ENCODE peak calls at places on chromosomes 12 and 14, in nine cellular contexts. One of them, this sample, is unnamed.

GRCh38 chr12:124609041-124609984 is 41.9 kb upstream of the NCOR2 start:
- DNase-seq in cardiac muscle cell: peak
- DNase-seq in fibroblast of the aortic adventitia: peak
- DNase-seq in NT2/D1: no peak
- DNase-seq in sciatic nerve: peak
- DNase-seq in SW 1271: no peak
- DNase-seq in KBM-7: peak
- DNase-seq in EL: no peak
- DNase-seq in activated CD8-positive, alpha-beta memory T cell treated with anti-CD3 and anti-CD28 coated beads, Interleukin-2, amount 10 ng/mL, durations not matched to agents 7 days and 5 days: peak
- DNase-seq in this sample: no peak

GRCh38 chr12:45660330-45660729 is 69.2 kb upstream of the ARID2 start:
- DNase-seq in cardiac muscle cell: peak
- DNase-seq in fibroblast of the aortic adventitia: peak
- DNase-seq in NT2/D1: no peak
- DNase-seq in sciatic nerve: no peak
- DNase-seq in SW 1271: peak
- DNase-seq in KBM-7: no peak
- DNase-seq in EL: peak
- DNase-seq in activated CD8-positive, alpha-beta memory T cell treated with anti-CD3 and anti-CD28 coated beads, Interleukin-2, amount 10 ng/mL, durations not matched to agents 7 days and 5 days: no peak
- DNase-seq in this sample: peak

GRCh38 chr12:76032043-76032981 is 736 bp upstream of the PHLDA1 start:
- DNase-seq in cardiac muscle cell: peak
- DNase-seq in fibroblast of the aortic adventitia: peak
- DNase-seq in NT2/D1: no peak
- DNase-seq in sciatic nerve: peak
- DNase-seq in SW 1271: peak
- DNase-seq in KBM-7: peak
- DNase-seq in EL: peak
- DNase-seq in activated CD8-positive, alpha-beta memory T cell treated with anti-CD3 and anti-CD28 coated beads, Interleukin-2, amount 10 ng/mL, durations not matched to agents 7 days and 5 days: peak
- DNase-seq in this sample: peak

GRCh38 chr12:10636124-10636523 is 22.7 kb upstream of the MAGOHB start:
- DNase-seq in cardiac muscle cell: no peak
- DNase-seq in fibroblast of the aortic adventitia: no peak
- DNase-seq in NT2/D1: no peak
- DNase-seq in sciatic nerve: no peak
- DNase-seq in SW 1271: no peak
- DNase-seq in KBM-7: no peak
- DNase-seq in EL: no peak
- DNase-seq in activated CD8-positive, alpha-beta memory T cell treated with anti-CD3 and anti-CD28 coated beads, Interleukin-2, amount 10 ng/mL, durations not matched to agents 7 days and 5 days: no peak
- DNase-seq in this sample: no peak

GRCh38 chr14:74554742-74555362 is 57.2 kb downstream of the LTBP2 start:
- DNase-seq in cardiac muscle cell: no peak
- DNase-seq in fibroblast of the aortic adventitia: no peak
- DNase-seq in NT2/D1: no peak
- DNase-seq in sciatic nerve: no peak
- DNase-seq in SW 1271: no peak
- DNase-seq in KBM-7: peak
- DNase-seq in EL: no peak
- DNase-seq in activated CD8-positive, alpha-beta memory T cell treated with anti-CD3 and anti-CD28 coated beads, Interleukin-2, amount 10 ng/mL, durations not matched to agents 7 days and 5 days: no peak
- DNase-seq in this sample: no peak

GRCh38 chr12:59374783-59375182 is 221.0 kb upstream of the SLC16A7 start:
- DNase-seq in cardiac muscle cell: no peak
- DNase-seq in fibroblast of the aortic adventitia: no peak
- DNase-seq in NT2/D1: no peak
- DNase-seq in sciatic nerve: no peak
- DNase-seq in SW 1271: no peak
- DNase-seq in KBM-7: no peak
- DNase-seq in EL: no peak
- DNase-seq in activated CD8-positive, alpha-beta memory T cell treated with anti-CD3 and anti-CD28 coated beads, Interleukin-2, amount 10 ng/mL, durations not matched to agents 7 days and 5 days: no peak
- DNase-seq in this sample: no peak

GRCh38 chr12:108815875-108816594 is 41.3 kb downstream of the SSH1 start:
- DNase-seq in cardiac muscle cell: no peak
- DNase-seq in fibroblast of the aortic adventitia: peak
- DNase-seq in NT2/D1: no peak
- DNase-seq in sciatic nerve: no peak
- DNase-seq in SW 1271: no peak
- DNase-seq in KBM-7: no peak
- DNase-seq in EL: no peak
- DNase-seq in activated CD8-positive, alpha-beta memory T cell treated with anti-CD3 and anti-CD28 coated beads, Interleukin-2, amount 10 ng/mL, durations not matched to agents 7 days and 5 days: no peak
- DNase-seq in this sample: peak

GRCh38 chr14:99381688-99382060 is 99.0 kb downstream of the SETD3 start:
- DNase-seq in cardiac muscle cell: no peak
- DNase-seq in fibroblast of the aortic adventitia: no peak
- DNase-seq in NT2/D1: no peak
- DNase-seq in sciatic nerve: no peak
- DNase-seq in SW 1271: no peak
- DNase-seq in KBM-7: no peak
- DNase-seq in EL: no peak
- DNase-seq in activated CD8-positive, alpha-beta memory T cell treated with anti-CD3 and anti-CD28 coated beads, Interleukin-2, amount 10 ng/mL, durations not matched to agents 7 days and 5 days: no peak
- DNase-seq in this sample: no peak

GRCh38 chr12:120941412-120941811 is 36.9 kb upstream of the HNF1A start:
- DNase-seq in cardiac muscle cell: no peak
- DNase-seq in fibroblast of the aortic adventitia: no peak
- DNase-seq in NT2/D1: no peak
- DNase-seq in sciatic nerve: no peak
- DNase-seq in SW 1271: no peak
- DNase-seq in KBM-7: no peak
- DNase-seq in EL: no peak
- DNase-seq in activated CD8-positive, alpha-beta memory T cell treated with anti-CD3 and anti-CD28 coated beads, Interleukin-2, amount 10 ng/mL, durations not matched to agents 7 days and 5 days: no peak
- DNase-seq in this sample: no peak

GRCh38 chr12:95882080-95882479 is 23.3 kb downstream of the SNRPF start:
- DNase-seq in cardiac muscle cell: peak
- DNase-seq in fibroblast of the aortic adventitia: peak
- DNase-seq in NT2/D1: no peak
- DNase-seq in sciatic nerve: no peak
- DNase-seq in SW 1271: no peak
- DNase-seq in KBM-7: no peak
- DNase-seq in EL: peak
- DNase-seq in activated CD8-positive, alpha-beta memory T cell treated with anti-CD3 and anti-CD28 coated beads, Interleukin-2, amount 10 ng/mL, durations not matched to agents 7 days and 5 days: no peak
- DNase-seq in this sample: peak

GRCh38 chr12:5051913-5052312 is 8.2 kb downstream of the KCNA5 start:
- DNase-seq in cardiac muscle cell: no peak
- DNase-seq in fibroblast of the aortic adventitia: no peak
- DNase-seq in NT2/D1: no peak
- DNase-seq in sciatic nerve: no peak
- DNase-seq in SW 1271: no peak
- DNase-seq in KBM-7: peak
- DNase-seq in EL: no peak
- DNase-seq in activated CD8-positive, alpha-beta memory T cell treated with anti-CD3 and anti-CD28 coated beads, Interleukin-2, amount 10 ng/mL, durations not matched to agents 7 days and 5 days: no peak
- DNase-seq in this sample: no peak

GRCh38 chr12:116434155-116435065 is 124.8 kb upstream of the MAP1LC3B2 start:
- DNase-seq in cardiac muscle cell: peak
- DNase-seq in fibroblast of the aortic adventitia: peak
- DNase-seq in NT2/D1: no peak
- DNase-seq in sciatic nerve: peak
- DNase-seq in SW 1271: peak
- DNase-seq in KBM-7: peak
- DNase-seq in EL: peak
- DNase-seq in activated CD8-positive, alpha-beta memory T cell treated with anti-CD3 and anti-CD28 coated beads, Interleukin-2, amount 10 ng/mL, durations not matched to agents 7 days and 5 days: no peak
- DNase-seq in this sample: peak

GRCh38 chr14:21997300-21997699 is 323.7 kb upstream of the OR4E1 start:
- DNase-seq in cardiac muscle cell: peak
- DNase-seq in fibroblast of the aortic adventitia: no peak
- DNase-seq in NT2/D1: no peak
- DNase-seq in sciatic nerve: no peak
- DNase-seq in SW 1271: peak
- DNase-seq in KBM-7: peak
- DNase-seq in EL: peak
- DNase-seq in activated CD8-positive, alpha-beta memory T cell treated with anti-CD3 and anti-CD28 coated beads, Interleukin-2, amount 10 ng/mL, durations not matched to agents 7 days and 5 days: peak
- DNase-seq in this sample: no peak

GRCh38 chr12:13342971-13343370 is 146.4 kb downstream of the EMP1 start:
- DNase-seq in cardiac muscle cell: no peak
- DNase-seq in fibroblast of the aortic adventitia: peak
- DNase-seq in NT2/D1: no peak
- DNase-seq in sciatic nerve: no peak
- DNase-seq in SW 1271: no peak
- DNase-seq in KBM-7: no peak
- DNase-seq in EL: no peak
- DNase-seq in activated CD8-positive, alpha-beta memory T cell treated with anti-CD3 and anti-CD28 coated beads, Interleukin-2, amount 10 ng/mL, durations not matched to agents 7 days and 5 days: peak
- DNase-seq in this sample: peak

GRCh38 chr14:61322799-61323290 is 1.5 kb downstream of the PRKCH start:
- DNase-seq in cardiac muscle cell: no peak
- DNase-seq in fibroblast of the aortic adventitia: no peak
- DNase-seq in NT2/D1: no peak
- DNase-seq in sciatic nerve: no peak
- DNase-seq in SW 1271: no peak
- DNase-seq in KBM-7: peak
- DNase-seq in EL: peak
- DNase-seq in activated CD8-positive, alpha-beta memory T cell treated with anti-CD3 and anti-CD28 coated beads, Interleukin-2, amount 10 ng/mL, durations not matched to agents 7 days and 5 days: peak
- DNase-seq in this sample: no peak

GRCh38 chr12:75970310-75970709 is 61.3 kb downstream of the PHLDA1 start:
- DNase-seq in cardiac muscle cell: no peak
- DNase-seq in fibroblast of the aortic adventitia: no peak
- DNase-seq in NT2/D1: no peak
- DNase-seq in sciatic nerve: no peak
- DNase-seq in SW 1271: no peak
- DNase-seq in KBM-7: no peak
- DNase-seq in EL: no peak
- DNase-seq in activated CD8-positive, alpha-beta memory T cell treated with anti-CD3 and anti-CD28 coated beads, Interleukin-2, amount 10 ng/mL, durations not matched to agents 7 days and 5 days: no peak
- DNase-seq in this sample: no peak

GRCh38 chr12:68497702-68498101 is 113.0 kb upstream of the RAP1B start:
- DNase-seq in cardiac muscle cell: peak
- DNase-seq in fibroblast of the aortic adventitia: peak
- DNase-seq in NT2/D1: no peak
- DNase-seq in sciatic nerve: no peak
- DNase-seq in SW 1271: peak
- DNase-seq in KBM-7: no peak
- DNase-seq in EL: peak
- DNase-seq in activated CD8-positive, alpha-beta memory T cell treated with anti-CD3 and anti-CD28 coated beads, Interleukin-2, amount 10 ng/mL, durations not matched to agents 7 days and 5 days: peak
- DNase-seq in this sample: peak

GRCh38 chr12:124694250-124694649 is 126.8 kb upstream of the NCOR2 start:
- DNase-seq in cardiac muscle cell: peak
- DNase-seq in fibroblast of the aortic adventitia: no peak
- DNase-seq in NT2/D1: no peak
- DNase-seq in sciatic nerve: no peak
- DNase-seq in SW 1271: no peak
- DNase-seq in KBM-7: peak
- DNase-seq in EL: no peak
- DNase-seq in activated CD8-positive, alpha-beta memory T cell treated with anti-CD3 and anti-CD28 coated beads, Interleukin-2, amount 10 ng/mL, durations not matched to agents 7 days and 5 days: peak
- DNase-seq in this sample: no peak

GRCh38 chr12:99436584-99436983 is 211.0 kb upstream of the GARIN6 start:
- DNase-seq in cardiac muscle cell: no peak
- DNase-seq in fibroblast of the aortic adventitia: no peak
- DNase-seq in NT2/D1: no peak
- DNase-seq in sciatic nerve: no peak
- DNase-seq in SW 1271: no peak
- DNase-seq in KBM-7: no peak
- DNase-seq in EL: no peak
- DNase-seq in activated CD8-positive, alpha-beta memory T cell treated with anti-CD3 and anti-CD28 coated beads, Interleukin-2, amount 10 ng/mL, durations not matched to agents 7 days and 5 days: no peak
- DNase-seq in this sample: no peak

GRCh38 chr14:49173765-49174373 is 412.3 kb downstream of the RPS29 start:
- DNase-seq in cardiac muscle cell: peak
- DNase-seq in fibroblast of the aortic adventitia: peak
- DNase-seq in NT2/D1: peak
- DNase-seq in sciatic nerve: no peak
- DNase-seq in SW 1271: peak
- DNase-seq in KBM-7: peak
- DNase-seq in EL: peak
- DNase-seq in activated CD8-positive, alpha-beta memory T cell treated with anti-CD3 and anti-CD28 coated beads, Interleukin-2, amount 10 ng/mL, durations not matched to agents 7 days and 5 days: peak
- DNase-seq in this sample: peak

GRCh38 chr12:13534645-13535398 is 338.3 kb downstream of the EMP1 start:
- DNase-seq in cardiac muscle cell: peak
- DNase-seq in fibroblast of the aortic adventitia: peak
- DNase-seq in NT2/D1: peak
- DNase-seq in sciatic nerve: peak
- DNase-seq in SW 1271: peak
- DNase-seq in KBM-7: peak
- DNase-seq in EL: peak
- DNase-seq in activated CD8-positive, alpha-beta memory T cell treated with anti-CD3 and anti-CD28 coated beads, Interleukin-2, amount 10 ng/mL, durations not matched to agents 7 days and 5 days: peak
- DNase-seq in this sample: peak

GRCh38 chr12:24425601-24425970 is 476.1 kb upstream of the SOX5 start:
- DNase-seq in cardiac muscle cell: no peak
- DNase-seq in fibroblast of the aortic adventitia: no peak
- DNase-seq in NT2/D1: no peak
- DNase-seq in sciatic nerve: no peak
- DNase-seq in SW 1271: no peak
- DNase-seq in KBM-7: no peak
- DNase-seq in EL: no peak
- DNase-seq in activated CD8-positive, alpha-beta memory T cell treated with anti-CD3 and anti-CD28 coated beads, Interleukin-2, amount 10 ng/mL, durations not matched to agents 7 days and 5 days: no peak
- DNase-seq in this sample: no peak

GRCh38 chr14:29892327-29892726 is 35.3 kb downstream of the PRKD1 start:
- DNase-seq in cardiac muscle cell: peak
- DNase-seq in fibroblast of the aortic adventitia: no peak
- DNase-seq in NT2/D1: no peak
- DNase-seq in sciatic nerve: no peak
- DNase-seq in SW 1271: no peak
- DNase-seq in KBM-7: no peak
- DNase-seq in EL: no peak
- DNase-seq in activated CD8-positive, alpha-beta memory T cell treated with anti-CD3 and anti-CD28 coated beads, Interleukin-2, amount 10 ng/mL, durations not matched to agents 7 days and 5 days: no peak
- DNase-seq in this sample: peak

GRCh38 chr14:103483600-103483999 is 39.0 kb downstream of the CKB start:
- DNase-seq in cardiac muscle cell: peak
- DNase-seq in fibroblast of the aortic adventitia: peak
- DNase-seq in NT2/D1: no peak
- DNase-seq in sciatic nerve: no peak
- DNase-seq in SW 1271: no peak
- DNase-seq in KBM-7: no peak
- DNase-seq in EL: peak
- DNase-seq in activated CD8-positive, alpha-beta memory T cell treated with anti-CD3 and anti-CD28 coated beads, Interleukin-2, amount 10 ng/mL, durations not matched to agents 7 days and 5 days: no peak
- DNase-seq in this sample: peak

GRCh38 chr14:75647650-75648049 is 13.0 kb downstream of the ERG28 start:
- DNase-seq in cardiac muscle cell: peak
- DNase-seq in fibroblast of the aortic adventitia: peak
- DNase-seq in NT2/D1: no peak
- DNase-seq in sciatic nerve: no peak
- DNase-seq in SW 1271: no peak
- DNase-seq in KBM-7: no peak
- DNase-seq in EL: no peak
- DNase-seq in activated CD8-positive, alpha-beta memory T cell treated with anti-CD3 and anti-CD28 coated beads, Interleukin-2, amount 10 ng/mL, durations not matched to agents 7 days and 5 days: no peak
- DNase-seq in this sample: no peak

GRCh38 chr14:99602788-99603415 is 1.1 kb downstream of the CCDC85C start:
- DNase-seq in cardiac muscle cell: no peak
- DNase-seq in fibroblast of the aortic adventitia: no peak
- DNase-seq in NT2/D1: no peak
- DNase-seq in sciatic nerve: no peak
- DNase-seq in SW 1271: no peak
- DNase-seq in KBM-7: no peak
- DNase-seq in EL: no peak
- DNase-seq in activated CD8-positive, alpha-beta memory T cell treated with anti-CD3 and anti-CD28 coated beads, Interleukin-2, amount 10 ng/mL, durations not matched to agents 7 days and 5 days: no peak
- DNase-seq in this sample: no peak

GRCh38 chr14:91228112-91229004 is 16.1 kb downstream of the GPR68 start:
- DNase-seq in cardiac muscle cell: peak
- DNase-seq in fibroblast of the aortic adventitia: peak
- DNase-seq in NT2/D1: no peak
- DNase-seq in sciatic nerve: no peak
- DNase-seq in SW 1271: no peak
- DNase-seq in KBM-7: no peak
- DNase-seq in EL: peak
- DNase-seq in activated CD8-positive, alpha-beta memory T cell treated with anti-CD3 and anti-CD28 coated beads, Interleukin-2, amount 10 ng/mL, durations not matched to agents 7 days and 5 days: peak
- DNase-seq in this sample: no peak

GRCh38 chr14:66099451-66099850 is 386.7 kb upstream of the CCDC196 start:
- DNase-seq in cardiac muscle cell: no peak
- DNase-seq in fibroblast of the aortic adventitia: no peak
- DNase-seq in NT2/D1: no peak
- DNase-seq in sciatic nerve: no peak
- DNase-seq in SW 1271: no peak
- DNase-seq in KBM-7: no peak
- DNase-seq in EL: no peak
- DNase-seq in activated CD8-positive, alpha-beta memory T cell treated with anti-CD3 and anti-CD28 coated beads, Interleukin-2, amount 10 ng/mL, durations not matched to agents 7 days and 5 days: no peak
- DNase-seq in this sample: no peak

GRCh38 chr12:39958377-39958776 is 147.5 kb downstream of the SLC2A13 start:
- DNase-seq in cardiac muscle cell: peak
- DNase-seq in fibroblast of the aortic adventitia: no peak
- DNase-seq in NT2/D1: no peak
- DNase-seq in sciatic nerve: no peak
- DNase-seq in SW 1271: no peak
- DNase-seq in KBM-7: no peak
- DNase-seq in EL: no peak
- DNase-seq in activated CD8-positive, alpha-beta memory T cell treated with anti-CD3 and anti-CD28 coated beads, Interleukin-2, amount 10 ng/mL, durations not matched to agents 7 days and 5 days: no peak
- DNase-seq in this sample: no peak

GRCh38 chr12:21476949-21477348 is 24.5 kb downstream of the RECQL start:
- DNase-seq in cardiac muscle cell: peak
- DNase-seq in fibroblast of the aortic adventitia: peak
- DNase-seq in NT2/D1: no peak
- DNase-seq in sciatic nerve: no peak
- DNase-seq in SW 1271: no peak
- DNase-seq in KBM-7: no peak
- DNase-seq in EL: peak
- DNase-seq in activated CD8-positive, alpha-beta memory T cell treated with anti-CD3 and anti-CD28 coated beads, Interleukin-2, amount 10 ng/mL, durations not matched to agents 7 days and 5 days: no peak
- DNase-seq in this sample: peak

GRCh38 chr12:16345105-16345504 is 2.3 kb upstream of the MGST1 start:
- DNase-seq in cardiac muscle cell: no peak
- DNase-seq in fibroblast of the aortic adventitia: no peak
- DNase-seq in NT2/D1: no peak
- DNase-seq in sciatic nerve: no peak
- DNase-seq in SW 1271: no peak
- DNase-seq in KBM-7: no peak
- DNase-seq in EL: no peak
- DNase-seq in activated CD8-positive, alpha-beta memory T cell treated with anti-CD3 and anti-CD28 coated beads, Interleukin-2, amount 10 ng/mL, durations not matched to agents 7 days and 5 days: no peak
- DNase-seq in this sample: no peak